ENCODE peak calls at places on chromosomes 7 and 10, in six cellular contexts. N is H9, B is neuronal stem cell, J is IMR-90, P is mesendoderm, S is H1. E is an unnamed sample.

GRCh38 chr10:6140141-6140841 is 51.5 kb downstream of the RBM17 start:
- DNase-seq in S (no peak), P (peak), J (no peak), B (no peak), N (no peak), E (no peak)

GRCh38 chr10:43390333-43390732 is 18.7 kb downstream of the HNRNPF start:
- DNase-seq in P (no peak), J (no peak), B (no peak), N (no peak), S (no peak), E (no peak)

GRCh38 chr10:124717911-124718734 is 26.1 kb downstream of the FAM53B start:
- DNase-seq in B (no peak), S (no peak), N (no peak), P (no peak), J (no peak), E (peak)

GRCh38 chr10:127353544-127353943 is 157.2 kb upstream of the INSYN2A start:
- DNase-seq in N (no peak), S (no peak), P (no peak), B (no peak), J (no peak), E (no peak)

GRCh38 chr7:43639858-43640491 is 57.1 kb downstream of the STK17A start:
- DNase-seq in S (no peak), B (peak), J (peak), N (no peak), P (peak), E (peak)

GRCh38 chr7:115924398-115924797 is 106.2 kb downstream of the TFEC start:
- DNase-seq in J (no peak), B (no peak), N (no peak), P (no peak), S (no peak), E (no peak)

GRCh38 chr7:147775564-147775963 is 815.0 kb upstream of the C7orf33 start:
- DNase-seq in N (no peak), S (no peak), P (peak), J (no peak), B (no peak), E (no peak)

GRCh38 chr7:52323202-52323746 is 712.2 kb upstream of the POM121L12 start:
- DNase-seq in P (no peak), N (no peak), B (no peak), S (no peak), J (no peak), E (no peak)

GRCh38 chr7:105734233-105734632 is 142.2 kb downstream of the ATXN7L1 start:
- DNase-seq in N (no peak), S (no peak), P (no peak), J (peak), B (no peak), E (peak)

GRCh38 chr7:2610466-2610865 is 21.3 kb upstream of the TTYH3 start:
- DNase-seq in S (no peak), J (no peak), P (peak), N (peak), B (no peak), E (no peak)

GRCh38 chr7:93442478-93443224 is 131.9 kb downstream of the CALCR start:
- DNase-seq in S (peak), P (peak), J (peak), N (peak), B (peak), E (peak)

GRCh38 chr10:96370575-96371157 is 11.9 kb upstream of the OPALIN start:
- DNase-seq in P (peak), J (peak), B (peak), N (peak), S (peak), E (peak)

GRCh38 chr7:106883627-106884026 is 18.5 kb downstream of the PIK3CG start:
- DNase-seq in J (no peak), N (no peak), B (no peak), P (no peak), S (no peak), E (no peak)

GRCh38 chr10:44993226-44993921 is 7.3 kb upstream of the ZNF22 start:
- DNase-seq in B (no peak), S (no peak), J (no peak), N (no peak), P (no peak), E (no peak)

GRCh38 chr10:49182776-49183175 is 5.4 kb downstream of the TMEM273 start:
- DNase-seq in J (no peak), N (no peak), S (no peak), B (no peak), P (no peak), E (no peak)

GRCh38 chr10:129031233-129032150 is 435.5 kb upstream of the MGMT start:
- DNase-seq in P (peak), S (peak), N (peak), J (peak), B (peak), E (peak)

GRCh38 chr7:149449897-149450296 is 11.0 kb downstream of the ZNF777 start:
- DNase-seq in B (no peak), P (no peak), S (no peak), J (no peak), N (no peak), E (no peak)

GRCh38 chr10:106424076-106424475 is 740.4 kb downstream of the SORCS1 start:
- DNase-seq in N (no peak), P (no peak), S (no peak), B (no peak), J (peak), E (peak)

GRCh38 chr7:41698726-41699125 is 4.2 kb downstream of the INHBA start:
- DNase-seq in S (no peak), P (no peak), B (no peak), N (no peak), J (peak), E (peak)

GRCh38 chr10:10872035-10872673 is 145.5 kb upstream of the CELF2 start:
- DNase-seq in J (peak), S (no peak), B (no peak), N (no peak), P (peak), E (peak)

GRCh38 chr7:81161459-81162075 is 242.7 kb upstream of the SEMA3C start:
- DNase-seq in P (peak), N (no peak), J (peak), B (no peak), S (no peak), E (peak)

GRCh38 chr10:101771380-101771779 is 4.5 kb downstream of the FGF8 start:
- DNase-seq in S (no peak), N (no peak), B (no peak), P (no peak), J (no peak), E (no peak)

GRCh38 chr10:49076319-49076718 is 39.0 kb downstream of the VSTM4 start:
- DNase-seq in P (no peak), S (no peak), J (no peak), N (peak), B (no peak), E (no peak)

GRCh38 chr10:101566333-101567164 is 21.5 kb downstream of the POLL start:
- DNase-seq in J (peak), S (peak), P (peak), B (no peak), N (peak), E (peak)

GRCh38 chr7:4727914-4728705 is 46.0 kb downstream of the FOXK1 start:
- DNase-seq in S (no peak), N (no peak), J (no peak), B (no peak), P (no peak), E (peak)

GRCh38 chr7:4729266-4729665 is 46.2 kb upstream of the AP5Z1 start:
- DNase-seq in J (no peak), B (no peak), N (no peak), S (no peak), P (no peak), E (no peak)

GRCh38 chr7:4730971-4731370 is 44.5 kb upstream of the AP5Z1 start:
- DNase-seq in S (no peak), N (no peak), J (no peak), B (no peak), P (peak), E (no peak)

GRCh38 chr7:4731803-4732202 is 43.6 kb upstream of the AP5Z1 start:
- DNase-seq in J (no peak), S (no peak), P (no peak), B (no peak), N (no peak), E (no peak)

DNA sequence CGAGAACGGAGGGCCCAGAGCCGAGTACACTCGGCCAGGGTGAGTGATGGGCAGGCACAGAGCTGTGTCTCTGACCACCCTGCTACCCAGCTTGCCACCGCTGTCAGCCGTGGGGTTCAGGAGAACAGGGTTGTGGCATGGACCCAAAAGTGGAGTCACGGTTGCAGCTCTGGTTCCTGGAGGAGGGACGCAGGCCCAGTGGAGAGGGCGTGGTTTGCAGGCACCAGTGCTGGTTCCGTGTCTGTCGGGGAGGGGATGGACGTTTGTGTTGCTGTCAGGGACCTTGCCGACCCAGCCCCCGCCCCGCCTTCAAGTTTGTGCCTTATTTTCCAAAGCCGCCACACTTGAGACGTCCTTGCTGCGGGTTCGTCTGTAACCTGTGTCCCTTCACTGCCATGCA is 45.1 kb upstream of the AP5Z1 start:
- DNase-seq in J (no peak), P (no peak), N (no peak), S (no peak), B (no peak), E (no peak)
- H3K18ac ChIP-seq in J (no peak), P (no peak), N (no peak), S (no peak), B (peak), E (peak)

GRCh38 chr7:20282960-20283359 is 47.7 kb upstream of the ITGB8 start:
- DNase-seq in P (no peak), J (peak), S (no peak), N (no peak), B (no peak), E (peak)
- H2BK15ac ChIP-seq in P (no peak), J (no peak), S (no peak), N (no peak), B (no peak), E (no peak)

GRCh38 chr10:95265572-95265971 is 25.2 kb downstream of the PDLIM1 start:
- DNase-seq in J (no peak), S (peak), B (no peak), N (no peak), P (no peak), E (no peak)
- H3K4ac ChIP-seq in J (peak), S (no peak), B (no peak), N (peak), P (no peak), E (no peak)

GRCh38 chr10:78362406-78363022 is 328.9 kb downstream of the RPS24 start:
- DNase-seq in N (peak), P (peak), B (no peak), S (no peak), J (no peak), E (peak)
- H3K18ac ChIP-seq in N (no peak), P (peak), B (peak), S (no peak), J (no peak), E (peak)

GRCh38 chr7:101108961-101109360 is 17.9 kb upstream of the SERPINE1 start:
- DNase-seq in B (no peak), J (no peak), S (no peak), N (no peak), P (no peak), E (no peak)
- H2BK15ac ChIP-seq in B (no peak), J (peak), S (no peak), N (no peak), P (no peak), E (peak)

E was measured in mesenchymal stem cell.